ENCODE peak calls at places on chromosomes 11 and 22, in nine cellular contexts. J is stimulated activated naive B cell treated with anti-CD40 and anti-IgM and Interleukin-4, amounts not matched to agents 10 μg/mL and 1 μg/mL and 100 μg/mL, for 72 hours; N is hypothalamus; B is fibroblast of the aortic adventitia; F is C1 segment of cervical spinal cord; Z is activated naive CD4-positive, alpha-beta T cell; R is progenitor cell of endocrine pancreas; V is dorsolateral prefrontal cortex; Y is RWPE1. A is an unnamed sample.

GRCh38 chr22:32777997-32778396 is 23.5 kb upstream of the TIMP3 start:
- DNase-seq in J (no peak), N (no peak), B (no peak), F (no peak), Z (no peak), R (no peak), V (no peak), Y (no peak), A (no peak)

GRCh38 chr11:73439002-73439843 is 63.0 kb downstream of the RELT start:
- DNase-seq in J (no peak), N (no peak), B (peak), F (no peak), Z (no peak), R (no peak), V (peak), Y (no peak), A (no peak)

GRCh38 chr22:45446216-45446615 is 32.7 kb downstream of the RIBC2 start:
- DNase-seq in J (no peak), N (no peak), B (peak), F (no peak), Z (no peak), R (no peak), V (no peak), Y (no peak), A (no peak)

GRCh38 chr22:47213571-47214230 is 451.3 kb downstream of the TBC1D22A start:
- DNase-seq in J (peak), N (no peak), B (peak), F (no peak), Z (no peak), R (peak), V (no peak), Y (peak), A (peak)

GRCh38 chr11:126768702-126769101 is 231.9 kb downstream of the KIRREL3 start:
- DNase-seq in J (no peak), N (no peak), B (no peak), F (no peak), Z (no peak), R (no peak), V (no peak), Y (no peak), A (no peak)

GRCh38 chr22:28791124-28791523 is 9.2 kb downstream of the XBP1 start:
- DNase-seq in J (no peak), N (no peak), B (no peak), F (no peak), Z (no peak), R (no peak), V (no peak), Y (no peak), A (no peak)

GRCh38 chr22:50376064-50376747 is 33.1 kb downstream of the PPP6R2 start:
- DNase-seq in J (no peak), N (no peak), B (no peak), F (no peak), Z (no peak), R (no peak), V (no peak), Y (no peak), A (no peak)

GRCh38 chr22:29457730-29458129 is 19.3 kb downstream of the RFPL1 start:
- DNase-seq in J (peak), N (no peak), B (peak), F (no peak), Z (no peak), R (no peak), V (peak), Y (peak), A (no peak)

GRCh38 chr11:124301482-124301881 is 12.3 kb downstream of the OR8D1 start:
- DNase-seq in J (no peak), N (no peak), B (peak), F (no peak), Z (no peak), R (no peak), V (no peak), Y (no peak), A (no peak)

GRCh38 chr22:44091751-44092150 is 67.6 kb downstream of the PARVB start:
- DNase-seq in J (no peak), N (no peak), B (no peak), F (no peak), Z (no peak), R (no peak), V (no peak), Y (no peak), A (no peak)

GRCh38 chr11:14300661-14301304 is 58.2 kb downstream of the RRAS2 start:
- DNase-seq in J (peak), N (peak), B (peak), F (no peak), Z (no peak), R (peak), V (peak), Y (peak), A (peak)

GRCh38 chr11:8005556-8005955 is 18.4 kb downstream of the EIF3F start:
- DNase-seq in J (no peak), N (no peak), B (no peak), F (no peak), Z (no peak), R (no peak), V (no peak), Y (no peak), A (no peak)

GRCh38 chr11:120339394-120339890 is 3.2 kb downstream of the ARHGEF12 start:
- DNase-seq in J (no peak), N (peak), B (peak), F (no peak), Z (no peak), R (no peak), V (no peak), Y (no peak), A (no peak)

GRCh38 chr11:8674859-8675258 is 7.6 kb downstream of the TRIM66 start:
- DNase-seq in J (no peak), N (no peak), B (no peak), F (no peak), Z (no peak), R (no peak), V (no peak), Y (no peak), A (no peak)

GRCh38 chr11:26149585-26149984 is 182.3 kb upstream of the ANO3 start:
- DNase-seq in J (no peak), N (no peak), B (no peak), F (no peak), Z (no peak), R (no peak), V (no peak), Y (no peak), A (no peak)

GRCh38 chr11:17923213-17923612 is 89.6 kb downstream of the SERGEF start:
- DNase-seq in J (no peak), N (no peak), B (peak), F (no peak), Z (no peak), R (no peak), V (no peak), Y (no peak), A (no peak)

GRCh38 chr11:104370478-104370877 is 206.5 kb upstream of the PDGFD start:
- DNase-seq in J (no peak), N (no peak), B (no peak), F (no peak), Z (no peak), R (no peak), V (no peak), Y (no peak), A (no peak)

GRCh38 chr11:124778281-124778680 is 16.2 kb upstream of the ESAM start:
- DNase-seq in J (no peak), N (no peak), B (no peak), F (no peak), Z (no peak), R (no peak), V (no peak), Y (no peak), A (no peak)

GRCh38 chr11:73469401-73469800 is 93.2 kb downstream of the RELT start:
- DNase-seq in J (no peak), N (no peak), B (no peak), F (no peak), Z (no peak), R (no peak), V (no peak), Y (no peak), A (no peak)

GRCh38 chr11:65911682-65912568 is 6.9 kb downstream of the C11orf68 start:
- DNase-seq in J (no peak), N (no peak), B (peak), F (no peak), Z (no peak), R (no peak), V (peak), Y (peak), A (no peak)

GRCh38 chr22:24810043-24810749 is 4.2 kb downstream of the SGSM1 start:
- DNase-seq in J (no peak), N (no peak), B (no peak), F (no peak), Z (no peak), R (no peak), V (peak), Y (no peak), A (no peak)

GRCh38 chr11:74686792-74687191 is 44.4 kb downstream of the CHRDL2 start:
- DNase-seq in J (no peak), N (no peak), B (peak), F (no peak), Z (no peak), R (no peak), V (no peak), Y (no peak), A (no peak)

GRCh38 chr11:95074806-95075563 is 8.3 kb downstream of the SRSF8 start:
- DNase-seq in J (no peak), N (no peak), B (no peak), F (no peak), Z (no peak), R (no peak), V (no peak), Y (no peak), A (no peak)

GRCh38 chr11:94493146-94493442 is 550 bp downstream of the MRE11 start:
- DNase-seq in J (no peak), N (no peak), B (peak), F (no peak), Z (no peak), R (no peak), V (no peak), Y (no peak), A (no peak)

GRCh38 chr11:73800407-73800806 is 12.7 kb downstream of the MRPL48 start:
- DNase-seq in J (no peak), N (no peak), B (no peak), F (no peak), Z (no peak), R (no peak), V (no peak), Y (no peak), A (no peak)

GRCh38 chr11:93085097-93085496 is 112.7 kb downstream of the SLC36A4 start:
- DNase-seq in J (no peak), N (no peak), B (no peak), F (no peak), Z (no peak), R (no peak), V (no peak), Y (no peak), A (no peak)

GRCh38 chr22:21898354-21898896 is 31.0 kb upstream of the MAPK1 start:
- DNase-seq in J (no peak), N (no peak), B (no peak), F (no peak), Z (no peak), R (no peak), V (no peak), Y (no peak), A (no peak)

GRCh38 chr11:46675288-46675851 is 25.0 kb downstream of the ARHGAP1 start:
- DNase-seq in J (no peak), N (no peak), B (peak), F (no peak), Z (no peak), R (no peak), V (no peak), Y (peak), A (no peak)

GRCh38 chr11:65787649-65788622 is 1.1 kb downstream of the OVOL1 start:
- DNase-seq in J (no peak), N (no peak), B (no peak), F (no peak), Z (no peak), R (peak), V (no peak), Y (no peak), A (no peak)

GRCh38 chr11:5624489-5625278 is at the start of gene TRIM34:
- DNase-seq in J (peak), N (no peak), B (peak), F (no peak), Z (no peak), R (no peak), V (no peak), Y (peak), A (peak)

A was measured in T follicular helper cell.